ENCODE peak calls at places on chromosome 9, in five cellular contexts. J, W, Z, P and C are unnamed samples.

GRCh38 chr9:110156902-110157301 is 51.1 kb downstream of the C9orf152 start:
- DNase-seq in W (no peak), Z (peak), J (no peak), P (peak), C (peak)

GRCh38 chr9:128162215-128163026 is 2.4 kb downstream of the BBLN start:
- DNase-seq in Z (no peak), W (peak), P (no peak), J (peak), C (no peak)

GRCh38 chr9:120545691-120546565 is 34.0 kb downstream of the CDK5RAP2 start:
- DNase-seq in W (no peak), Z (no peak), P (no peak), J (no peak), C (no peak)

GRCh38 chr9:88991066-88992030 is at the start of gene S1PR3:
- DNase-seq in W (peak), Z (peak), J (peak), P (no peak), C (no peak)

GRCh38 chr9:78325343-78325742 is 28.4 kb downstream of the PSAT1 start:
- DNase-seq in W (no peak), P (no peak), J (no peak), Z (peak), C (no peak)

GRCh38 chr9:19174127-19174921 is 47.0 kb upstream of the PLIN2 start:
- DNase-seq in W (peak), P (peak), J (no peak), Z (peak), C (peak)

GRCh38 chr9:91751922-91752321 is 198.1 kb downstream of the ROR2 start:
- DNase-seq in W (no peak), J (no peak), P (no peak), Z (peak), C (no peak)

GRCh38 chr9:71761938-71762353 is 6.4 kb downstream of the CEMIP2 start:
- DNase-seq in W (no peak), J (no peak), Z (no peak), P (no peak), C (no peak)

GRCh38 chr9:28758346-28758745 is 1185.1 kb upstream of the C9orf72 start:
- DNase-seq in J (no peak), P (no peak), W (no peak), Z (peak), C (no peak)

GRCh38 chr9:132743886-132744544 is 73.8 kb downstream of the GTF3C4 start:
- DNase-seq in J (no peak), Z (no peak), W (no peak), P (no peak), C (no peak)

DNA sequence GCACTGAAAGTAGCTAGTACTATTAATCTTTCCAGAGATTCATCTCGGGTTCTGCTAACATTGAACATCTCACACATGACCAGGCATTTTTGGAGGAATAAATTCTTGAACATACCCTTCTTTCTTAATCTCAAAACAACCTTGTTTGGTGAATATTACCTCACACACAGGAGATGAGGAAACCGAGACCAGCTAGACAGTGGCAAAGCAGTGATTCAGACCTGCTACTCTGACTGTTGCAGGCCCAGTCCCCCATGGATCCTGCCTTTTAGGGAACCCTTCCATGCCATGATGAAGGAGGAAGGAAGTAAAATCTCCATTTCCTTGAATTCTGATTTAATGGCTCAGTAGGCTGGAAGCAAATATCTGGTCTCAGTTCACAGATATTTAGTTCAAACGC is 2.6 kb downstream of the PCSK5 start:
- DNase-seq in Z (peak), W (no peak), J (no peak), P (no peak), C (no peak)
- H3K4me3 ChIP-seq in Z (no peak), W (peak), J (peak), P (no peak), C (no peak)

DNA sequence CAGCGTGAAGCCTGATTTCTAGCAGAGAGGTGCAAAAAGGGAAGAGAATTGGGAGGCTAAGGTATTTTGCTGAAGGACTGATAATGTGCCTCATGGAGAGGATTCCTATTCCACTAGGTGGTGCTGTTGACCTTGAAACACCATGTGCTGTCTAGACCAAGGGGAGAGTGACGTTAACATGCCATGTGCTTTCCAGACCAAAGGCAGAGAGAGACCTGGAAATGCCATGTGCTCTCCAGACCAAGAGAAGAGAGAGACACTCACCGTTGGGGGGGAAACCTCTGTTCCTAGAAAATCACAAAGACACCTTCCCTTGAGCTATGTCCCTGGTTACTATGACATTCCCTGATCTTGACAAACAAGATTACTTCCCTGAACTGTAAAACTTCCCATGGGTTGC is 286.0 kb upstream of the TUSC1 start:
- DNase-seq in P (peak), J (no peak), W (no peak), Z (peak), C (peak)
- TF ChIP-seq CTCF in P (peak), J (peak), W (no peak), Z (peak), C (peak)

DNA sequence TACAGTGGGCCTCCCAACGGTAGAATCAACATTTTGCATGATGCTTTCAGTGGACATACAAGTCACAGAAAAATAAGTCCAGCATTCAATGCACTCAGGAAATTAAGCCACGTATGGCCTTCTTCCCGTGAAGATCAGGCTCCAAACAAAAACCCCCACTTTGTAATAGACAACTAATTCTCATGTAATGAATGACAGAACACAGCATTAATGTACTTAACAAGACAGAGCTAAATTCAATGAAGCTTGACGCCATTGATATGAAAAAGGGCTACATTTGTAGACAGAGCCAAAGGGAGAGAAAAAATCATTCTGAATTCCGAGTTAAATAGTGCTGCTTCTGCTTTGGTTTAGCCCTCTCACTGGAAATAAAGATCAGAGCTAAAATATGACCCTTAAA is 250.6 kb downstream of the BNC2 start:
- DNase-seq in Z (no peak), W (no peak), P (no peak), J (no peak), C (no peak)
- H3K4me3 ChIP-seq in Z (no peak), W (no peak), P (no peak), J (peak), C (no peak)

DNA sequence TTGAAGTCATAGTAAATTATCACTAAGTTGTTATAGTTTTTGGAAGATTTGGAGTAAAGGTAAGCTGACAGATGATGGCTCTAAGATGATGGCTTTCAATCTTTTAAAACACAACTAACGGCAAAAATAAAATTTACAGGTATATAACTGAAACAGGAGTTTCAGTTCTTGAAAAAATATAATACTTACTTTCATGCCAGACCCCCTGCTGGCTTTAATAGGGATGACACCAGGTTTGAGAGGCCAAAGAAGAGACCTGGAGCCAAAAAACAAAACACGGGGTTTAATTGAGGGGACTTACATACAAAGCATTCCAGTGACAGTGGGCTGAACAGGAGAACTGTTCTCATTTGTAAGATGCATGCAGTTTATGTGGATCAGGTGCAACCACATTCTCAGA is 301.7 kb upstream of the PCSK5 start:
- DNase-seq in P (no peak), Z (no peak), J (no peak), W (no peak), C (peak)
- TF ChIP-seq CTCF in P (peak), Z (peak), J (no peak), W (no peak), C (peak)

DNA sequence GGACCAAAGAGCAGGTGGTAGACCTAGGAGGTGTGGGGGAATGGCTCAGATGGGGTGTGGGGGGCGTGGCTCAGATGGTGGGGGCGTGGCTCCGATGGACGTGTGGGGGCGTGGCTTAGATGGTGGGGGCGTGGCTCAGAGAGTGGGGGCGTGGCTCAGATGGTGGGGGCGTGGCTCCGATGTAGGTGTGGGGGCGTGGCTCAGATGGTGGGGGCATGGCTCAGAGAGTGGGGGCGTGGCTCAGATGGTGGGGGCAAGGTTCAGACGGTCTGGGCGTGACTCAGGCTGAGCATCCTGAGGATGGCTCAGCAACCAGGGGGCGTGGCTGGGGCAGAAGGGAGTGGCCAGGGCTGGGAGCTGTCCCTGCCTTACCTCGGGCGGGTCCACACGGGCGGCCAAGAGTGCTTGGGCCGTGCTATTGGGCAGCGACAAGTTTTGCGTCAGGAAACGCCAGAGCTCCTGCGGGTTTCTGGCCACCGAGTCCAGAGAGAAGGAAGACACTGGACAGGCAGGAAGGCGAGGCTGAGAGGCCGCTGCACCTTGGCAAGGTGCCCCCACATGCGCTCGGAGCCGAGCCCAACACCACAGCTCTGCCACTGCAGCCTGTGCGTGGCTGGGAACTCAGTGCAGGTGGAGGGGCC is 5.9 kb downstream of the ABCA2 start:
- DNase-seq in W (no peak), Z (peak), J (no peak), P (peak), C (peak)
- H3K4me3 ChIP-seq in W (no peak), Z (no peak), J (no peak), P (no peak), C (no peak)

DNA sequence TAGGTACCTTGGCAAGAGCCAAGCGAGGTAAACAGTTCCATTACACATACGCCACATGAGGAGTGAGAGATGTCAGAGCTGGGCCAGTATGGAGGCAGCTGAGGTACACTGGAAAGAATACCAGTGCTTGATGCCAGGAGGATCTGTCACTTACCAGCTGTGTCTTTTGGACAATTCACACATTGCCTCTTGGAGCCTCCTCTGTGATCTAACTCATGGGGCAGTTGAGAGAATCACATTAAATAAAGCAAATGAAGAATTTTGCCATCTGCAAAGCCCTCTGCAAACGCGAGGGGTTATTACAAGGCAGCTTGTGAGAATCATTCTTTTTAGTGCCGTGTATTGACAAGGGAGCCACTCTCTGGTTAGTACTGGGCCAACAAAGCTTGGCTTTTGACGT is 429.7 kb upstream of the KLF4 start:
- DNase-seq in W (no peak), Z (no peak), J (no peak), P (no peak), C (no peak)
- TF ChIP-seq CTCF in W (no peak), Z (no peak), J (no peak), P (no peak), C (no peak)

GRCh38 chr9:14211564-14211963 is 102.4 kb downstream of the NFIB start:
- DNase-seq in P (no peak), Z (no peak), W (no peak), J (no peak), C (no peak)
- H3K4me3 ChIP-seq in P (no peak), Z (no peak), W (no peak), J (no peak), C (no peak)

GRCh38 chr9:127159949-127160610 is 37.6 kb upstream of the ANGPTL2 start:
- DNase-seq in J (peak), Z (no peak), P (no peak), W (no peak), C (no peak)

GRCh38 chr9:127162046-127162445 is 39.6 kb upstream of the ANGPTL2 start:
- DNase-seq in P (no peak), J (peak), Z (peak), W (no peak), C (peak)

GRCh38 chr9:127162567-127163365 is 40.3 kb upstream of the ANGPTL2 start:
- DNase-seq in Z (no peak), P (no peak), J (peak), W (no peak), C (no peak)

GRCh38 chr9:127161081-127161621 is 38.7 kb upstream of the ANGPTL2 start:
- DNase-seq in P (no peak), W (no peak), J (peak), Z (no peak), C (no peak)

GRCh38 chr9:127158995-127159801 is 36.8 kb upstream of the ANGPTL2 start:
- DNase-seq in P (no peak), J (peak), Z (peak), W (peak), C (no peak)
- TF ChIP-seq CTCF in P (no peak), J (peak), Z (peak), W (peak), C (no peak)

DNA sequence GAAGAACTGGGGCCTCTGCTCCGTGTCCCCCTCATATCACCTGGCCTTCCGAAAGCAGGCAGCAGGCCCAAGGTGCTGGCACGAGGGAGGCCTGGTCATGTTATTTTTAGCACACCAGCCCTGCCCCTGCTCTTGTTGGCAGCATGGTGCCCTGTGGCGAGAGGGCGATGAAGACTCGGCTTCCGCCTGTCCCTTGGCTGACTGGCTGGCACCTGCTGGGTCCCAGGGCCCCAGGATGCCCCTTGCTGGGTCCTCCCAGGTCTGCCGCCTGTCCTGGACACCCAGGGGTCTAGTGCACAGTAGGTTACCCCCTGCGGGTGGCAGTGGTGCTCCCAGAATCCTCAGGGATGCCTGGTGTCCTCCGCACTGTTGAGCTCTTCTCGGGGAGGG is 77.0 kb downstream of the RXRA start:
- DNase-seq in Z (no peak), W (peak), J (no peak), P (no peak), C (no peak)
- H3K4me3 ChIP-seq in Z (no peak), W (no peak), J (no peak), P (no peak), C (no peak)